ENCODE peak calls at places on chromosome 20, in ten cellular contexts. Y, Z, G, N, V, C, U, B, D and J are unnamed samples.

GRCh38 chr20:35277127-35277526 is 795 bp downstream of the MMP24OS start:
- ATAC-seq in Z (no peak), V (no peak), D (no peak), Y (no peak), G (no peak), B (no peak), U (no peak), N (no peak), C (no peak), J (no peak)

GRCh38 chr20:13650474-13650873 is 11.7 kb upstream of the TASP1 start:
- ATAC-seq in U (no peak), B (no peak), D (no peak), C (no peak), N (no peak), Y (no peak), V (no peak), G (no peak), Z (no peak), J (no peak)

GRCh38 chr20:47733892-47734291 is 51.4 kb downstream of the SULF2 start:
- ATAC-seq in G (no peak), B (no peak), U (no peak), V (no peak), D (no peak), Y (no peak), C (no peak), Z (no peak), N (no peak), J (no peak)

GRCh38 chr20:31833130-31833930 is 12.1 kb downstream of the FOXS1 start:
- ATAC-seq in C (peak; percentile 46), Z (peak; percentile 66), B (peak; percentile 47), V (peak; percentile 71), N (peak; percentile 46), D (peak; percentile 49), U (peak; percentile 58), G (no peak), Y (peak; percentile 50), J (no peak)

GRCh38 chr20:24423794-24424307 is 45.6 kb upstream of the SYNDIG1 start:
- ATAC-seq in D (no peak), C (no peak), Y (no peak), N (no peak), U (no peak), B (no peak), Z (no peak), G (no peak), V (no peak), J (no peak)

GRCh38 chr20:36971103-36971502 is 19.6 kb upstream of the SAMHD1 start:
- ATAC-seq in Z (no peak), V (peak; percentile 55), B (no peak), D (no peak), C (no peak), N (peak; percentile 64), U (no peak), G (no peak), Y (no peak), J (peak; percentile 80)

GRCh38 chr20:34062651-34063482 is 49.2 kb downstream of the EIF2S2 start:
- ATAC-seq in G (no peak), B (no peak), N (peak; percentile 54), U (no peak), D (no peak), Z (no peak), V (peak; percentile 38), Y (no peak), C (no peak), J (peak; percentile 15)

GRCh38 chr20:8518878-8519277 is 386.8 kb downstream of the PLCB1 start:
- ATAC-seq in Y (no peak), V (no peak), G (no peak), U (no peak), C (no peak), B (no peak), D (no peak), N (no peak), Z (no peak), J (no peak)

GRCh38 chr20:36315545-36316351 is 9.6 kb downstream of the DLGAP4 start:
- ATAC-seq in B (no peak), N (no peak), G (no peak), Y (no peak), Z (no peak), V (no peak), U (no peak), D (no peak), C (no peak), J (peak; percentile 20)

GRCh38 chr20:33828912-33829560 is 17.9 kb downstream of the CHMP4B start:
- ATAC-seq in G (no peak), B (peak; percentile 64), Y (peak; percentile 3), D (no peak), N (no peak), Z (no peak), V (no peak), U (no peak), C (peak; percentile 14), J (no peak)

GRCh38 chr20:53070714-53071392 is 98.7 kb downstream of the TSHZ2 start:
- ATAC-seq in B (no peak), U (no peak), D (no peak), Z (peak; percentile 74), V (no peak), Y (no peak), G (no peak), N (peak; percentile 48), C (no peak), J (peak; percentile 75)

GRCh38 chr20:59583428-59584277 is 20.7 kb upstream of the PHACTR3 start:
- ATAC-seq in C (peak; percentile 67), B (peak; percentile 68), V (no peak), G (no peak), D (peak; percentile 25), N (no peak), Y (peak; percentile 81), Z (no peak), U (no peak), J (no peak)

GRCh38 chr20:3749689-3750639 is 17.5 kb downstream of the HSPA12B start:
- ATAC-seq in U (peak; percentile 39), G (no peak), C (no peak), D (peak; percentile 38), Z (peak; percentile 23), B (no peak), V (peak; percentile 31), Y (peak; percentile 10), N (peak; percentile 60), J (no peak)

GRCh38 chr20:49785851-49786174 is 26.8 kb upstream of the SLC9A8 start:
- ATAC-seq in Y (no peak), U (no peak), N (no peak), Z (no peak), V (no peak), G (no peak), B (peak; percentile 15), D (peak; percentile 74), C (no peak), J (no peak)

GRCh38 chr20:50892394-50892793 is 38.8 kb downstream of the ADNP start:
- ATAC-seq in G (no peak), Z (no peak), C (no peak), B (no peak), N (no peak), U (no peak), Y (no peak), V (peak; percentile 38), D (no peak), J (peak; percentile 60)

GRCh38 chr20:37649017-37649416 is 44.8 kb upstream of the CTNNBL1 start:
- ATAC-seq in D (no peak), Z (no peak), C (peak; percentile 63), V (no peak), G (no peak), U (no peak), N (no peak), Y (peak; percentile 38), B (no peak), J (no peak)

GRCh38 chr20:58084966-58085365 is 143.5 kb downstream of the ANKRD60 start:
- ATAC-seq in G (no peak), Z (no peak), Y (no peak), D (no peak), N (no peak), C (peak; percentile 18), U (no peak), V (no peak), B (peak; percentile 62), J (no peak)

GRCh38 chr20:4056880-4057279 is 41.5 kb upstream of the RNF24 start:
- ATAC-seq in Z (no peak), B (no peak), Y (no peak), D (no peak), U (no peak), N (no peak), V (no peak), G (no peak), C (no peak), J (no peak)

GRCh38 chr20:42430059-42430458 is 759.6 kb downstream of the PTPRT start:
- ATAC-seq in D (no peak), Y (peak; percentile 69), C (peak; percentile 62), Z (no peak), V (no peak), B (peak; percentile 81), N (no peak), U (no peak), G (no peak), J (no peak)

GRCh38 chr20:64269604-64270411 is 14.3 kb downstream of the PCMTD2 start:
- ATAC-seq in B (no peak), N (peak; percentile 74), D (peak; percentile 61), Z (no peak), C (no peak), U (no peak), G (no peak), V (no peak), Y (no peak), J (no peak)

GRCh38 chr20:39445095-39445494 is 483.0 kb downstream of the DHX35 start:
- ATAC-seq in V (no peak), U (no peak), C (no peak), B (no peak), Y (no peak), D (no peak), Z (no peak), N (no peak), G (no peak), J (no peak)

GRCh38 chr20:48682529-48683385 is 145.0 kb downstream of the PREX1 start:
- ATAC-seq in Z (no peak), D (peak; percentile 84), V (no peak), G (no peak), Y (peak; percentile 93), U (no peak), C (peak; percentile 94), B (peak; percentile 78), N (no peak), J (no peak)

GRCh38 chr20:33702861-33703260 is 16.7 kb upstream of the E2F1 start:
- ATAC-seq in C (peak; percentile 98), N (no peak), V (no peak), G (no peak), D (peak; percentile 30), Y (peak; percentile 91), U (no peak), Z (no peak), B (no peak), J (no peak)

GRCh38 chr20:58472273-58473018 is 42.8 kb downstream of the APCDD1L start:
- ATAC-seq in N (no peak), D (no peak), U (no peak), Y (no peak), C (no peak), G (no peak), B (no peak), Z (no peak), V (no peak), J (no peak)

GRCh38 chr20:45489083-45489531 is 19.6 kb downstream of the WFDC2 start:
- ATAC-seq in U (no peak), N (no peak), G (no peak), D (no peak), B (no peak), Z (no peak), V (no peak), C (no peak), Y (no peak), J (no peak)

GRCh38 chr20:19427480-19427879 is 215.0 kb downstream of the SLC24A3 start:
- ATAC-seq in N (no peak), B (peak; percentile 65), D (peak; percentile 58), Z (no peak), U (no peak), Y (no peak), G (no peak), V (no peak), C (no peak), J (no peak)

GRCh38 chr20:50671626-50672025 is 19.7 kb downstream of the RIPOR3 start:
- ATAC-seq in B (no peak), V (no peak), Y (no peak), D (no peak), U (no peak), Z (no peak), C (no peak), G (no peak), N (no peak), J (no peak)

GRCh38 chr20:34037767-34038166 is 44.1 kb downstream of the RALY start:
- ATAC-seq in U (no peak), Y (peak; percentile 53), D (peak; percentile 40), N (no peak), G (no peak), B (peak; percentile 78), Z (no peak), V (no peak), C (peak; percentile 48), J (no peak)